ENCODE peak calls at places on chromosome 14, in nine cellular contexts. V, Z, M, A, S, B, U, H and D are unnamed samples.

GRCh38 chr14:96189288-96189711 is 15.3 kb upstream of the BDKRB2 start:
- DNase-seq in V (no peak), Z (no peak), M (no peak), A (no peak), S (no peak), B (no peak), U (no peak), H (no peak), D (no peak)

GRCh38 chr14:95507174-95507573 is 9.3 kb downstream of the SYNE3 start:
- DNase-seq in V (peak), Z (no peak), M (peak), A (no peak), S (no peak), B (no peak), U (peak), H (peak), D (no peak)

GRCh38 chr14:96710060-96710636 is 87.0 kb upstream of the VRK1 start:
- DNase-seq in V (no peak), Z (no peak), M (no peak), A (no peak), S (no peak), B (no peak), U (no peak), H (no peak), D (no peak)

GRCh38 chr14:68814376-68815287 is 21.8 kb upstream of the ZFP36L1 start:
- DNase-seq in V (peak), Z (no peak), M (peak), A (no peak), S (peak), B (peak), U (no peak), H (no peak), D (no peak)

GRCh38 chr14:95465936-95466335 is 50.5 kb downstream of the SYNE3 start:
- DNase-seq in V (no peak), Z (no peak), M (no peak), A (no peak), S (no peak), B (no peak), U (no peak), H (no peak), D (no peak)

GRCh38 chr14:53193193-53193592 is 40.1 kb upstream of the DDHD1 start:
- DNase-seq in V (no peak), Z (no peak), M (no peak), A (no peak), S (no peak), B (no peak), U (no peak), H (no peak), D (no peak)

GRCh38 chr14:64676410-64677008 is 27.7 kb upstream of the PLEKHG3 start:
- DNase-seq in V (no peak), Z (no peak), M (no peak), A (no peak), S (no peak), B (no peak), U (no peak), H (no peak), D (no peak)

GRCh38 chr14:71004481-71004880 is 97.2 kb downstream of the PCNX1 start:
- DNase-seq in V (no peak), Z (no peak), M (no peak), A (no peak), S (no peak), B (no peak), U (no peak), H (no peak), D (no peak)

GRCh38 chr14:104290756-104291122 is 152.4 kb downstream of the KIF26A start:
- DNase-seq in V (peak), Z (no peak), M (no peak), A (no peak), S (no peak), B (no peak), U (peak), H (no peak), D (no peak)